ENCODE peak calls at places on chromosomes 3 and 15, in nine cellular contexts. N, I, Q, H, A, Y, T, W and E are unnamed samples.
A peak's percentile ranks its signal among the peaks of the same experiment; 100 is the strongest.

GRCh38 chr3:78742041-78742440 is 1025.8 kb downstream of the ROBO1 start:
- DNase-seq in N (no peak), T (no peak), A (no peak), I (no peak), Q (no peak), W (no peak), H (no peak), Y (no peak), E (no peak)

GRCh38 chr3:14787630-14788029 is 31.1 kb upstream of the FGD5 start:
- DNase-seq in N (no peak), Y (no peak), W (no peak), Q (no peak), A (no peak), H (no peak), T (no peak), I (no peak), E (no peak)

GRCh38 chr3:106208979-106209378 is 340.2 kb upstream of the CBLB start:
- DNase-seq in T (no peak), W (peak; percentile 55), A (no peak), H (no peak), Q (no peak), Y (peak; percentile 5), N (peak; percentile 30), I (no peak), E (peak; percentile 57)

GRCh38 chr3:61629442-61629841 is 68.1 kb downstream of the PTPRG start:
- DNase-seq in N (no peak), W (no peak), I (no peak), Q (no peak), A (no peak), T (no peak), Y (no peak), H (no peak), E (no peak)

GRCh38 chr15:75821946-75822345 is 21.3 kb upstream of the UBE2Q2 start:
- DNase-seq in N (no peak), Y (no peak), A (no peak), T (no peak), H (no peak), I (no peak), Q (no peak), W (no peak), E (no peak)

GRCh38 chr15:84734794-84735479 is 13.5 kb upstream of the ZNF592 start:
- DNase-seq in I (peak; percentile 27), A (no peak), H (peak; percentile 42), W (peak; percentile 71), T (peak; percentile 78), N (peak; percentile 63), Q (peak; percentile 43), Y (no peak), E (no peak)

GRCh38 chr3:30042274-30042859 is 564.0 kb upstream of the TGFBR2 start:
- DNase-seq in A (peak; percentile 27), I (peak; percentile 84), N (peak; percentile 79), Q (peak; percentile 78), Y (peak; percentile 58), H (peak; percentile 35), T (peak; percentile 62), W (peak; percentile 84), E (peak; percentile 85)

GRCh38 chr15:101323793-101324505 is 28.9 kb upstream of the SNRPA1 start:
- DNase-seq in H (no peak), A (no peak), Q (no peak), I (no peak), W (no peak), T (no peak), N (no peak), Y (no peak), E (no peak)

GRCh38 chr3:27714692-27715453 is 7.2 kb downstream of the EOMES start:
- DNase-seq in T (no peak), W (no peak), A (no peak), Y (peak; percentile 48), H (no peak), N (no peak), Q (peak; percentile 68), I (no peak), E (no peak)

GRCh38 chr3:153349138-153349499 is 187.1 kb downstream of the RAP2B start:
- DNase-seq in I (no peak), Y (no peak), Q (no peak), W (no peak), N (no peak), A (no peak), H (no peak), T (no peak), E (no peak)

GRCh38 chr15:95825198-95825597 is 505.3 kb upstream of the NR2F2 start:
- DNase-seq in N (no peak), H (peak; percentile 33), Y (no peak), W (no peak), A (no peak), Q (no peak), T (no peak), I (no peak), E (no peak)